ENCODE peak calls at places on chromosomes 13 and 19, in six cellular contexts. R is neuronal stem cell, D is IMR-90, S is mesenchymal stem cell, C is H1, N is trophoblast cell. H is an unnamed sample.

GRCh38 chr13:111216166-111216960 is 101.3 kb downstream of the ARHGEF7 start:
- DNase-seq in R (peak), D (peak), S (peak), C (no peak), N (no peak), H (peak)

GRCh38 chr19:7377196-7377595 is 28.5 kb downstream of the ARHGEF18 start:
- DNase-seq in R (no peak), D (no peak), S (no peak), C (no peak), N (peak), H (no peak)

GRCh38 chr13:42681394-42681793 is 100.0 kb upstream of the FAM216B start:
- DNase-seq in R (no peak), D (no peak), S (no peak), C (no peak), N (no peak), H (no peak)

GRCh38 chr19:12937243-12938053 is 961 bp upstream of the CALR start:
- DNase-seq in R (no peak), D (no peak), S (peak), C (no peak), N (no peak), H (peak)

GRCh38 chr19:43470288-43470687 is 4.9 kb upstream of the LYPD3 start:
- DNase-seq in R (no peak), D (peak), S (peak), C (no peak), N (peak), H (no peak)

GRCh38 chr19:12647490-12648071 is 19.0 kb downstream of the MAN2B1 start:
- DNase-seq in R (no peak), D (no peak), S (no peak), C (peak), N (peak), H (peak)

GRCh38 chr13:109465151-109465550 is 321.2 kb downstream of the IRS2 start:
- DNase-seq in R (no peak), D (peak), S (peak), C (no peak), N (no peak), H (no peak)

GRCh38 chr19:17725422-17726078 is 6.3 kb downstream of the MAP1S start:
- DNase-seq in R (no peak), D (no peak), S (no peak), C (no peak), N (no peak), H (peak)

GRCh38 chr13:109145631-109146030 is 516.2 kb downstream of the MYO16 start:
- DNase-seq in R (peak), D (peak), S (peak), C (no peak), N (peak), H (no peak)

GRCh38 chr13:99287544-99287943 is 19.7 kb downstream of the GPR183 start:
- DNase-seq in R (no peak), D (no peak), S (no peak), C (no peak), N (no peak), H (no peak)

GRCh38 chr19:29266001-29266400 is 53.0 kb upstream of the UQCRFS1 start:
- DNase-seq in R (no peak), D (no peak), S (no peak), C (no peak), N (no peak), H (peak)

GRCh38 chr13:107650081-107650701 is 565.1 kb downstream of the LIG4 start:
- DNase-seq in R (peak), D (peak), S (peak), C (peak), N (no peak), H (peak)

GRCh38 chr13:45315520-45316167 is 25.3 kb downstream of the TPT1 start:
- DNase-seq in R (no peak), D (no peak), S (no peak), C (no peak), N (no peak), H (no peak)

GRCh38 chr19:4844348-4845179 is 13.1 kb upstream of the TICAM1 start:
- DNase-seq in R (no peak), D (peak), S (peak), C (no peak), N (no peak), H (no peak)

GRCh38 chr13:75762967-75763366 is 126.8 kb downstream of the LMO7 start:
- DNase-seq in R (no peak), D (no peak), S (no peak), C (no peak), N (no peak), H (no peak)

GRCh38 chr13:90105881-90106496 is 1241.5 kb upstream of the MIR17HG start:
- DNase-seq in R (no peak), D (no peak), S (peak), C (no peak), N (no peak), H (no peak)

GRCh38 chr19:2524840-2525723 is 49.2 kb downstream of the GADD45B start:
- DNase-seq in R (no peak), D (peak), S (peak), C (no peak), N (peak), H (no peak)

GRCh38 chr19:48629599-48630288 is 7.4 kb downstream of the DBP start:
- DNase-seq in R (peak), D (no peak), S (peak), C (peak), N (peak), H (peak)

GRCh38 chr13:75633285-75633684 is 2.8 kb upstream of the LMO7 start:
- DNase-seq in R (no peak), D (peak), S (peak), C (no peak), N (no peak), H (no peak)

GRCh38 chr13:100887729-100888151 is 213.1 kb upstream of the TMTC4 start:
- DNase-seq in R (no peak), D (peak), S (peak), C (no peak), N (peak), H (no peak)

GRCh38 chr13:113224486-113224885 is 15.1 kb downstream of the CUL4A start:
- DNase-seq in R (no peak), D (no peak), S (no peak), C (no peak), N (no peak), H (no peak)

GRCh38 chr19:11538232-11539036 is at the start of gene CNN1:
- DNase-seq in R (no peak), D (peak), S (peak), C (peak), N (no peak), H (peak)

GRCh38 chr13:100515410-100515800 is 73.2 kb downstream of the GGACT start:
- DNase-seq in R (no peak), D (no peak), S (no peak), C (no peak), N (no peak), H (peak)

GRCh38 chr19:6424190-6424938 is at the start of gene KHSRP:
- DNase-seq in R (no peak), D (no peak), S (peak), C (no peak), N (no peak), H (no peak)

GRCh38 chr13:45122941-45123340 is 2.6 kb downstream of the GTF2F2 start:
- DNase-seq in R (no peak), D (no peak), S (no peak), C (no peak), N (no peak), H (no peak)

GRCh38 chr13:112324121-112324520 is 52.0 kb upstream of the SPACA7 start:
- DNase-seq in R (no peak), D (no peak), S (no peak), C (no peak), N (no peak), H (no peak)

GRCh38 chr19:1315470-1316166 is 29.9 kb downstream of the EFNA2 start:
- DNase-seq in R (no peak), D (peak), S (peak), C (no peak), N (no peak), H (peak)

GRCh38 chr13:45769072-45769471 is 67.0 kb downstream of the CBY2 start:
- DNase-seq in R (no peak), D (no peak), S (peak), C (no peak), N (no peak), H (no peak)

GRCh38 chr19:7669641-7670040 is 792 bp downstream of the RETN start:
- DNase-seq in R (no peak), D (no peak), S (no peak), C (no peak), N (no peak), H (no peak)

GRCh38 chr19:10230904-10231623 is at the start of gene S1PR2:
- DNase-seq in R (peak), D (peak), S (peak), C (no peak), N (peak), H (peak)

GRCh38 chr13:96851856-96852255 is 142.4 kb downstream of the OXGR1 start:
- DNase-seq in R (peak), D (no peak), S (no peak), C (no peak), N (no peak), H (no peak)

GRCh38 chr13:64314286-64314685 is 2898.6 kb upstream of the PCDH20 start:
- DNase-seq in R (no peak), D (peak), S (peak), C (no peak), N (no peak), H (no peak)

GRCh38 chr19:1213391-1214286 is 8.1 kb downstream of the STK11 start:
- DNase-seq in R (no peak), D (peak), S (peak), C (no peak), N (peak), H (no peak)

GRCh38 chr19:18768046-18768771 is 22.9 kb downstream of the COMP start:
- DNase-seq in R (no peak), D (no peak), S (no peak), C (no peak), N (no peak), H (no peak)

GRCh38 chr13:64928704-64929499 is 2301.2 kb downstream of the PCDH9 start:
- DNase-seq in R (no peak), D (peak), S (peak), C (no peak), N (peak), H (no peak)

GRCh38 chr19:27674701-27675100 is 1538.2 kb downstream of the UQCRFS1 start:
- DNase-seq in R (no peak), D (no peak), S (no peak), C (no peak), N (no peak), H (no peak)

GRCh38 chr13:26721251-26721939 is 39.2 kb downstream of the GPR12 start:
- DNase-seq in R (no peak), D (no peak), S (no peak), C (no peak), N (no peak), H (no peak)

GRCh38 chr19:52600639-52601024 is 30.5 kb downstream of the ZNF701 start:
- DNase-seq in R (no peak), D (peak), S (no peak), C (no peak), N (peak), H (no peak)

GRCh38 chr13:36345438-36346221 is 564 bp downstream of the SPART start:
- DNase-seq in R (peak), D (peak), S (peak), C (no peak), N (peak), H (peak)
- H4K8ac ChIP-seq in R (no peak), D (peak), S (peak), C (peak), N (peak), H (peak)

GRCh38 chr19:49667473-49667872 is 1.7 kb downstream of the BCL2L12 start:
- DNase-seq in R (no peak), D (no peak), S (no peak), C (no peak), N (no peak), H (no peak)

GRCh38 chr19:49663224-49663623 is 2.4 kb downstream of the IRF3 start:
- DNase-seq in R (no peak), D (no peak), S (no peak), C (no peak), N (no peak), H (no peak)

GRCh38 chr19:49664171-49665070 is 1.2 kb downstream of the IRF3 start:
- DNase-seq in R (peak), D (peak), S (peak), C (peak), N (peak), H (peak)

GRCh38 chr19:49665301-49666119 is at the start of the genes BCL2L12 and IRF3:
- DNase-seq in R (peak), D (peak), S (peak), C (peak), N (peak), H (peak)

DNA sequence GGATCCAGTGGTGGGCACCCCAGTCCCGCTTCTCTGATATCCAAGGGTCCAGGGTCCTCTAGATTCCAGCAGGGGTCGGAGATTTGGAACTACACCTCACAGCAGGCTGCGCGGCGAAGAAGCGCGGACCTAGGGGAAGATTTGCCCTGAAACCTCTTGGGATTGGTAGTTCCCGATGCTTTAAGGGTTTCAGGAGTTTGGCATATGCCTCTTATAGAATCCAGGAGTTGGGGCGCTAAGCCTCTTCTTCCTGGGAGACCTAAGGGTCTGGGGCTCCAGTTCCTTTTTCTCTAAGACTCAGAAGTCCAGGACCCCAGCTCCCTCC is 349 bp downstream of the BCL2L12 start:
- DNase-seq in R (no peak), D (no peak), S (no peak), C (no peak), N (no peak), H (no peak)
- H2AK5ac ChIP-seq in R (no peak), D (no peak), S (no peak), C (no peak), N (peak), H (no peak)

DNA sequence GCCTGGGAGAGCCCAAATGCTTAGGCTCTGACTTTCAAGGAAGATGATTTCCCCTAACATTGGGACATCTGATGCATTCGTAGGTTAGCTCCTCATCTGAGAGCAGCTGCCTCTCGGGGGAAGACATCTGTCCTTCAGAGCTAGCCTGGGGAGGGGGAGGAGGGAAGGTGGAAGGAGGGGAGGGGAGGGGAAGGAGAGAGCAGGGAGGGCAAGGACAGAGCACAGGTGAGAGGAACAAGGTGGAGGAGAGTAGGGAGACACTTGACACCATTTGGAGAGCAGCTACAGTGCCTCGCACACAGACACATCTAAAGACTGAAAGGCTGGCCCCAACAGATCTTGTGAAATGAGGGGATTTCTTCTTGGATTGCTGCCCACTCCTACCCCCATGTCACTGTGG is 103.8 kb downstream of the ZDHHC20 start:
- DNase-seq in R (no peak), D (no peak), S (no peak), C (no peak), N (no peak), H (peak)
- H4K91ac ChIP-seq in R (no peak), D (no peak), S (no peak), C (no peak), N (no peak), H (no peak)

DNA sequence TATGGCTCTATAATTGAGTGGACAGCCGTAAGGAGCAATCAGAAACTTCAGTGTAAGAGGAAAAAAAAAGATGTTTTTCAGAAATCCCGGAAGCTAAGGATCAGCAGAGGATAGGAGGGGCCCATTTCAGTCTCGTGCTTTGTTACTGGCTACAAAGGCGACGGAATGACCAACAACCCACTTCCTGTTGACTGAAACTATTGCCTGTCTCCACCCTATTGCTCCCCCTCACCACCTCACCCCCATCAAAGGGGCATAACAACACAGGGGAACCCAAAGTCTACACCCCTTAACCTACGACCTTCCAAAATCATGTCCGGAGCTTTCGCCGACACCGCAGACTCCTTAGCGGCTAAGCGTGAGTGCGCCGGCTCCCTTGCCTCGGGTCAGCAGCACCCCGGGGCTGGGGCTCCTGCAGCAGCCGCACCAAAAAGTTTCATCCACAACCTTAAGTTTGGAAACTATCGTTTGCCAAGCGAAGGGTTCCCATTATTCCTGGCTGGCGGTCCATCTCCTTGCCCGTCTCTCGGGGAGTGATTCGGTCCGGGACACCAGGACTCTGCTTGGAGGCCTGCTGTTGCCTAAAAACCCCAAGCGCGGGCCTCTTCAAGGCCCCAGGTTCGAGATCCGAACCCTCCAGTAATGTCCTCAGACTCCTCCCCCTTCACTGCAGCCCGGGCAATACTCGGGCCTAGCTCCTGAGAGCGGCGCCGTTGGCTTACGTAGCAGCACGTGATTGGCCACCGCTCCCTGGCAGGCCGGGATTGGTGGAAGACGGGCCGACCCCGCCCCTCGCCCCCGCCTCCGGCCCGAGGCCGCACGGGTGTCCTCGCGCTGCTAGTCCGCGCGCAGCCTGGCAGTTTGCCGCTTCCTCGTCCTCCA is at the start of gene TPP2:
- DNase-seq in R (peak), D (peak), S (peak), C (peak), N (peak), H (peak)
- H4K8ac ChIP-seq in R (no peak), D (peak), S (peak), C (peak), N (peak), H (no peak)

GRCh38 chr19:46221981-46222610 is 7.4 kb upstream of the IGFL1 start:
- DNase-seq in R (no peak), D (peak), S (peak), C (no peak), N (peak), H (peak)

GRCh38 chr19:46221152-46221551 is 8.4 kb upstream of the IGFL1 start:
- DNase-seq in R (no peak), D (no peak), S (no peak), C (no peak), N (no peak), H (no peak)

GRCh38 chr19:46217476-46217875 is 12.1 kb upstream of the IGFL1 start:
- DNase-seq in R (no peak), D (no peak), S (no peak), C (no peak), N (no peak), H (no peak)

GRCh38 chr19:46218160-46218559 is 11.4 kb upstream of the IGFL1 start:
- DNase-seq in R (peak), D (peak), S (peak), C (peak), N (peak), H (peak)

GRCh38 chr19:46220038-46220615 is 9.4 kb upstream of the IGFL1 start:
- DNase-seq in R (no peak), D (no peak), S (no peak), C (no peak), N (no peak), H (no peak)
- H2AK5ac ChIP-seq in R (peak), D (no peak), S (no peak), C (no peak), N (no peak), H (no peak)

GRCh38 chr19:35095667-35096368 is 19.8 kb upstream of the FXYD3 start:
- DNase-seq in R (no peak), D (no peak), S (no peak), C (no peak), N (peak), H (no peak)

GRCh38 chr19:35093941-35094647 is 21.5 kb upstream of the FXYD3 start:
- DNase-seq in R (no peak), D (no peak), S (no peak), C (no peak), N (no peak), H (no peak)

GRCh38 chr19:35090160-35090794 is 25.3 kb upstream of the FXYD3 start:
- DNase-seq in R (peak), D (peak), S (peak), C (no peak), N (peak), H (peak)

GRCh38 chr19:35090795-35091214 is 24.8 kb upstream of the FXYD3 start:
- DNase-seq in R (no peak), D (no peak), S (no peak), C (no peak), N (no peak), H (peak)

DNA sequence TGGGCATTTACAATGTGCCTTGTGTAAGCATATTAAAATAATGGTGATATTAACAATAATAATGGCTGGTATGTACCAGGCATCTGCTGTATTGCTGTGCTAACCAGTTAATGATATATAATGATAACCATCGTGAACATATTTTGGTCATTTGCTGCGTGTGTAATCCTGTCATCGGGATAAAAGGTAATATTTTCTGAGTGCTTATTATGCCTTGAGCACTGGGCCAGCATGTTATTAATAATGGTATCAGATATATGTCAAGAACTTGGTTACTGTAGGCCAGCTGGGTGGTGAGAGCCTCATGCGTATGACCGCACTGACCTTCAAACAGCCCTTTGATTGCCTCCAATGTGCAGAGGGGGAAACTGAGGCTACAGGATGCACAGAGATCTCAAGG is 22.2 kb upstream of the FXYD3 start:
- DNase-seq in R (no peak), D (no peak), S (no peak), C (no peak), N (no peak), H (no peak)
- H4K91ac ChIP-seq in R (no peak), D (no peak), S (no peak), C (no peak), N (peak), H (no peak)

H was measured in H9.